ENCODE peak calls at places on chromosomes 3 and 15, in five cellular contexts. Z is foreskin fibroblast, L is MM.1S, I is fibroblast of pulmonary artery, O is sigmoid colon. Q is an unnamed sample.

GRCh38 chr15:73882761-73883419 is 9.5 kb downstream of the TBC1D21 start:
- DNase-seq in Z (no peak), L (no peak), I (no peak), O (no peak), Q (no peak)

GRCh38 chr3:45123841-45124269 is 22.3 kb downstream of the CDCP1 start:
- DNase-seq in Z (peak), L (no peak), I (peak), O (no peak), Q (no peak)

GRCh38 chr15:63940956-63941620 is 105.2 kb downstream of the DAPK2 start:
- DNase-seq in Z (no peak), L (no peak), I (no peak), O (no peak), Q (no peak)

GRCh38 chr15:70281811-70282307 is 184.1 kb upstream of the TLE3 start:
- DNase-seq in Z (peak), L (no peak), I (peak), O (no peak), Q (no peak)

GRCh38 chr3:196108075-196108743 is 26.3 kb upstream of the TFRC start:
- DNase-seq in Z (no peak), L (no peak), I (no peak), O (no peak), Q (no peak)

GRCh38 chr3:81477740-81478139 is 283.7 kb downstream of the GBE1 start:
- DNase-seq in Z (no peak), L (peak), I (no peak), O (no peak), Q (no peak)

GRCh38 chr3:13323822-13324221 is 96.3 kb downstream of the NUP210 start:
- DNase-seq in Z (no peak), L (no peak), I (no peak), O (no peak), Q (no peak)

GRCh38 chr3:178297204-178297603 is 239.0 kb upstream of the KCNMB2 start:
- DNase-seq in Z (peak), L (no peak), I (peak), O (no peak), Q (no peak)

GRCh38 chr15:90597477-90598052 is 67.8 kb downstream of the CRTC3 start:
- DNase-seq in Z (no peak), L (peak), I (no peak), O (no peak), Q (peak)

GRCh38 chr3:151430821-151431484 is 29.9 kb downstream of the IGSF10 start:
- DNase-seq in Z (peak), L (no peak), I (peak), O (no peak), Q (peak)

GRCh38 chr3:102224171-102224570 is 210.6 kb upstream of the ZPLD1 start:
- DNase-seq in Z (peak), L (peak), I (peak), O (no peak), Q (peak)

GRCh38 chr3:121976727-121977126 is 45.3 kb downstream of the ILDR1 start:
- DNase-seq in Z (no peak), L (no peak), I (no peak), O (no peak), Q (no peak)

GRCh38 chr3:99505646-99506269 is 132.6 kb upstream of the COL8A1 start:
- DNase-seq in Z (peak), L (peak), I (peak), O (peak), Q (peak)

GRCh38 chr3:141242035-141242721 is 10.6 kb downstream of the PXYLP1 start:
- DNase-seq in Z (peak), L (no peak), I (peak), O (no peak), Q (no peak)

GRCh38 chr15:52678468-52679231 is 538 bp downstream of the ATOSA start:
- DNase-seq in Z (peak), L (peak), I (peak), O (peak), Q (peak)

GRCh38 chr3:160781429-160781828 is 25.4 kb downstream of the PPM1L start:
- DNase-seq in Z (no peak), L (no peak), I (no peak), O (no peak), Q (no peak)

GRCh38 chr15:60605879-60606304 is 127.0 kb upstream of the ICE2 start:
- DNase-seq in Z (peak), L (no peak), I (peak), O (no peak), Q (no peak)

GRCh38 chr15:77599357-77599756 is 33.4 kb downstream of the LINGO1 start:
- DNase-seq in Z (no peak), L (no peak), I (no peak), O (no peak), Q (no peak)

GRCh38 chr3:72187131-72187530 is 402.2 kb upstream of the PROK2 start:
- DNase-seq in Z (no peak), L (no peak), I (no peak), O (no peak), Q (no peak)
- TF ChIP-seq CTCF in Z (no peak), L (no peak), I (peak), O (no peak), Q (peak)

GRCh38 chr3:172202797-172203196 is 163.4 kb downstream of the FNDC3B start:
- DNase-seq in Z (no peak), L (no peak), I (no peak), O (no peak), Q (no peak)
- TF ChIP-seq CTCF in Z (no peak), L (no peak), I (peak), O (no peak), Q (no peak)

DNA sequence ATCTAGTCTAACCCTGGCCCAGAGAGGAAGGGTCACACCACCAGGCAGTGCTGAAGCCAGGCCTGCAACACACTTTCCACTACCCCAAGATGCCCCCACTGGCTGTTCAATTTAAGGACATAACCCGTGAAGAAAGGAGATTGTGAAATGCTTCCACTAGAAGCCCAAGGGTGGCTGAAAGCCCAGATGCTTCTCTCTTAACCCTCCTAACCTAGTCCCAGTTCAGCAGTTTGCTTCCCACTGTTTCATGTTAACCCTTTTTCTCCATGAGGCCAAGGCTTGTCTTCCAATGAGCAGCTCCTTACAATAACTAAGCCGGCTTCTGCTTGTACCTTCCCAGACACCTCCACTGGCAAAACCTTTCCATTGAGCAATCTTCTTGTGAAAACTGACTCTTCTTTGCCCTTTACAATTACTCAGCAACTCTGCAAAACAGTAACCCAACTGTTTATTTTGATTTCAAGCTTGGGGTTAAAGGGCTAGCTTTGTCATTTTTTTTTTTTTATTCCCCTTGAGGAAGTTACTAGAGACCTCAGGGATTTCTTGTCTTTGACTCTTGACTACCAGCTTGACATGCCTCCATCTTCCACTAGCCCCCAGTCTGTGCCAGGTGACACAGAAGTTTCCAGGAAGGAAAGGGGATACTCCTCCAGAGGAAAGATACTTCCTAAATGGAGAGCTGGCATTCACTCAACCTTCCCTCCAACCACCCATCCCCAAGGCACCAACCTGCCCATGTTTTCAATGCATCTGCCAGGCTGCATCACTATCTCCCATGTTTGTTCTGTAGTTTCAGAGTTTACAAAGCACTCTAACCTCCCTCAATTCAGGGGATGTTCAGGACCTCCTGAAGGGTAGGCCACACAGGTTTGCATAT is 198.6 kb upstream of the LPP start:
- DNase-seq in Z (peak), L (no peak), I (peak), O (peak), Q (no peak)
- TF ChIP-seq CTCF in Z (no peak), L (no peak), I (peak), O (no peak), Q (no peak)

GRCh38 chr3:73188707-73189106 is 127.2 kb downstream of the EBLN2 start:
- DNase-seq in Z (no peak), L (no peak), I (no peak), O (no peak), Q (no peak)

GRCh38 chr3:73192036-73192738 is 130.7 kb downstream of the EBLN2 start:
- DNase-seq in Z (no peak), L (no peak), I (no peak), O (no peak), Q (no peak)
- TF ChIP-seq CTCF in Z (no peak), L (no peak), I (peak), O (no peak), Q (no peak)

Q was measured in GM13977.